ENCODE peak calls at places on chromosomes 3 and 15, in eight cellular contexts. U is SK-N-SH, Z is HFFc6, Q is nephron progenitor cell, O is fibroblast of pulmonary artery, M is upper lobe of right lung, F is GM13976, X is testis. V is an unnamed sample.

GRCh38 chr15:32802296-32802936 is 84.6 kb downstream of the GREM1 start:
- DNase-seq in Z (peak; percentile 86), U (no peak), Q (peak; percentile 39), M (no peak), O (peak; percentile 91), F (no peak), X (no peak), V (no peak)

GRCh38 chr3:3625461-3626271 is 173.6 kb upstream of the LRRN1 start:
- DNase-seq in M (no peak), F (no peak), Z (no peak), Q (no peak), X (no peak), U (no peak), O (no peak), V (no peak)

GRCh38 chr3:109059289-109059688 is 58.6 kb downstream of the MORC1 start:
- DNase-seq in M (no peak), X (no peak), O (no peak), Z (no peak), F (peak; percentile 26), Q (no peak), U (no peak), V (no peak)

GRCh38 chr15:51121118-51121517 is 26.4 kb upstream of the TNFAIP8L3 start:
- DNase-seq in X (no peak), Q (no peak), U (no peak), M (no peak), F (no peak), Z (peak; percentile 96), O (peak; percentile 98), V (no peak)

GRCh38 chr3:63908081-63908736 is 4.0 kb downstream of the SCAANT1 start:
- DNase-seq in O (peak; percentile 52), F (no peak), M (no peak), Z (peak; percentile 36), Q (no peak), U (peak; percentile 18), X (no peak), V (no peak)

GRCh38 chr3:68972358-68972979 is 40.1 kb upstream of the TAFA4 start:
- DNase-seq in Q (peak; percentile 77), U (peak; percentile 64), Z (peak; percentile 55), M (no peak), O (peak; percentile 68), X (peak; percentile 67), F (peak; percentile 13), V (no peak)

GRCh38 chr15:42083916-42084315 is 10.4 kb downstream of the PLA2G4D start:
- DNase-seq in U (no peak), Q (no peak), X (no peak), O (no peak), M (no peak), F (no peak), Z (no peak), V (no peak)

GRCh38 chr3:2947536-2947935 is 162.6 kb downstream of the IL5RA start:
- DNase-seq in Z (no peak), M (no peak), X (no peak), Q (no peak), O (no peak), U (peak; percentile 13), F (no peak), V (no peak)

DNA sequence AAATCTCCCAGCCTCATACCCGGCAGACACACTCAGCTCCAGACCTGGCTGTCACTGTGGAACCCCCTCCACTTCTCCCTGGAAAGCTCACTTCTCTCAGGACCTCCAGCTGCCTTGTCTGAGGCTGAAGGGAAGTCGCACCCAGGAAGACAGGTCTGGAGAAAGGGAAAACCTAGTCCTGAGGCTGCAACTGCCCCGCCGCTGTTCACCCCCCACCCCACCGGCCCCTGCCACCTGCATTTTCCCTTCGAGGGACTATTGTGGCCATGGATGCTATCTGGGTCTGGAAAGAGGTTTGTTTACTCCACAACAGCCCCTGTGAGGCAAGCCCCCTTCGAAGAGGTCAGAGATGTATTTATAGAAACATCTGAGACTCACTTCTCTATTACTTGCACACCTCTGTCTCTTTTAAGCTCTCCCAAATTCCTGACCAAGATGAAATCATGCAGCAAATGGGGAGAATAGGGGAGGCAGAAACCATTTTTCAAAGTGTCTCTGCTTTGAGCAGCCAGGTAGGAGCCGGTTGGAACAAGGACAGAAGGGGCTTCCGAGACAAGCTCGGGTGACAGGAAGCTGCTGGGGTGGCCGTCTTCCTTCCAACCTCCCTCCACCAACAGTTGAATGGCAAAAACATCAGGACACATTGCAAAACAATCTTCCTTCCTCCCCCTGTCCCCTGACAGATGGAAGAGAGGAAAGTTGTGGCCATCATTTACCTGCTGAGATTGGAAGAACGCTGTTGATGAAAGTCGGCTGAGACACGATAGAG is 518 bp downstream of the COLQ start:
- DNase-seq in M (no peak), U (no peak), X (no peak), O (no peak), Z (no peak), Q (no peak), F (no peak), V (no peak)
- TF ChIP-seq CTCF in M (no peak), U (no peak), X (no peak), O (no peak), Z (no peak), Q (no peak), F (no peak), V (no peak)

DNA sequence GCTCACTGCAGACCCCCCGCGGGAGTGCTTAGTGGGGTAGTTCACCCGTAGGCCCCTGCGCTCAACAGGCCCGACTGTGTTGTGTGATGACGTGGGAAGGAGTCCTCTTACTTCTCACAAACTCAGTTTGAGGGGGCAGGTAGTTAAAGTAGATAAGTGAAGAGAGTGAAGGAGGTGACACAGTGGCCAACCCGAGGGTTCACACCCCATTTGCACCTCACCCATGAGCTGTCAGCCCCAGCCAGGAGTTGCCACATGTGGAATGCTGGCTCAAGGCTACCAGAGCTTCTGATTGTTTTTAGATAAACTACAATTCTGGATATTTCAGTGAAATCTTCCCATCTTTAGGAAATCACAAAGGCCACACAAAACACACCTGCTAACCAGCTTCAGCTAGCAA is 64.1 kb upstream of the ABHD17C start:
- DNase-seq in Z (no peak), X (no peak), O (no peak), M (no peak), F (no peak), U (no peak), Q (no peak), V (no peak)
- TF ChIP-seq CTCF in Z (no peak), X (no peak), O (no peak), M (no peak), F (no peak), U (no peak), Q (no peak), V (no peak)

DNA sequence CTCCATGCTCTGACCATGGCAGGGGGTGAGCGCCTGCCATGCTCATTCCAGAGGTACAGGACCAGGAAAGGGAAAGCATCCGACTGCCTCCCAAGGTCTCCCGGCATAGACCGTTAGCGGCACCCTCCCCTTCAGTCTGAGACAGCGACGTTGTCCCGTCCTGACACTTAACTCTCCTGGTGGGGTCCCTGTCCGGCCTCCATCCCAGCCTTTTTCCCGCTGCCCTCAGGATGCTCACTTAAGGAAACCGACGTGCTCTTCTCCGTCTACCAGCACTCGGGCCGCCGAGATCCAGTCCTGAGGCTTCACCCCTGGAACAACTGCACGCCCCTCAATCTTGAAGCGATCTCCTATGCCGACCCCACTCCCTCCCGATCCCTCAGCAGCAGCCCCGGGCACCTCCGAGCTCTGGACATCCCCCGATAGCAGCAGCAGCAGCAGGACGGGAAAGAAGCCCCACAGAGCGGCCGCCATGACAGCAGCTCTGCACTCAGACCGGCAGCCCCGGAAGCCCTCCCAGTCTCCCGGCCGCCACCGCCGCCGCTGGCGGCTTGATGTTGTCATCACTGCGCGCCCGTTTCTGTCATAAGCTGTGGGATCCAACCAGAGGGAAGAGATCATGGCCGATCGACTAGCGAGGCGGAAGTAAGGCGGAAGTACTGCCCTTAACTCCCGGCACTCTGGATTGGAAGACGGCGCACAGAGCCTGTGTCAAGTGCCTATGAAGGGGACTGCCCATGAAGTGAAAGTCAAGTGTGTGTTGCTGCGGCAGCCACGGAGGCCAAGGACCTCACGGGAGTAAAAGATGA is at the start of the genes EMC7 and PGBD4:
- DNase-seq in Q (peak; percentile 98), O (peak; percentile 100), F (peak; percentile 92), Z (peak; percentile 99), U (peak; percentile 89), X (peak; percentile 99), M (peak; percentile 99), V (peak; percentile 99)
- TF ChIP-seq CTCF in Q (no peak), O (no peak), F (no peak), Z (no peak), U (no peak), X (no peak), M (no peak), V (no peak)

DNA sequence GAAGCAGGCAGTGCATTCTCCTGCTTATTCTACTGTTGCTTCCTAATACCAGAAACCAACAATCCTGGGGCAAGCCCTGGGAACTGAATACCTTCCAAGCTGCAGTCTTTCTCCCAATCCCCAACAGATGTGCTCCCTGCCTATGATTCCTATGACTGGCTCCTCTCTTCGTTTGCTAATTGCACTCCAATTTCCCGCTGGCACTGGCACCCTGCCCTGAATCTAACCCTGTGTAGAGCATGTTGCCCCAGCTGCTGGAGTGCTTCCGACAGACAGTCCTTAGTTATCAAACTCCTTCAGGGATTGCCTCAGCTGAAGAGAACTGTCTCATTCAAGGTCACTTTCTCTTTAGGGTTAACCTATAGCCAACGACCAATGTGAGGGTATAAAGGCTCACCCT is 214.1 kb downstream of the NECTIN3 start:
- DNase-seq in O (no peak), Q (no peak), U (peak; percentile 3), M (no peak), X (no peak), F (no peak), Z (no peak), V (no peak)
- TF ChIP-seq CTCF in O (no peak), Q (no peak), U (no peak), M (no peak), X (no peak), F (no peak), Z (no peak), V (no peak)

V was measured in chondrocyte.